ENCODE peak calls at places on chromosome 7, in eight cellular contexts. One of them, this sample, is unnamed.

GRCh38 chr7:5433181-5433580 is 9.5 kb upstream of the TNRC18 start:
- DNase-seq in NCI-H2081: no peak
- DNase-seq in Panc1: no peak
- DNase-seq in lower leg skin: no peak
- DNase-seq in NCI-H1092 treated with DMSO at 0.1 percent for 48 hours: no peak
- DNase-seq in kidney tubule cell: no peak
- DNase-seq in GM23338: no peak
- DNase-seq in NCI-H446: no peak
- DNase-seq in this sample: no peak

GRCh38 chr7:75808106-75808505 is 5.5 kb downstream of the CCL24 start:
- DNase-seq in NCI-H446: peak
- DNase-seq in NCI-H1092 treated with DMSO at 0.1 percent for 48 hours: peak
- DNase-seq in kidney tubule cell: no peak
- DNase-seq in lower leg skin: no peak
- DNase-seq in NCI-H2081: peak
- DNase-seq in Panc1: no peak
- DNase-seq in GM23338: no peak
- DNase-seq in this sample: no peak

GRCh38 chr7:142711722-142712616 is 37.3 kb upstream of the PRSS1 start:
- DNase-seq in kidney tubule cell: peak
- DNase-seq in NCI-H1092 treated with DMSO at 0.1 percent for 48 hours: no peak
- DNase-seq in Panc1: peak
- DNase-seq in lower leg skin: no peak
- DNase-seq in NCI-H446: peak
- DNase-seq in GM23338: peak
- DNase-seq in NCI-H2081: peak
- DNase-seq in this sample: peak

GRCh38 chr7:22834028-22834427 is 11.4 kb upstream of the TOMM7 start:
- DNase-seq in NCI-H1092 treated with DMSO at 0.1 percent for 48 hours: no peak
- DNase-seq in NCI-H2081: no peak
- DNase-seq in kidney tubule cell: no peak
- DNase-seq in GM23338: no peak
- DNase-seq in NCI-H446: peak
- DNase-seq in Panc1: no peak
- DNase-seq in lower leg skin: no peak
- DNase-seq in this sample: no peak

GRCh38 chr7:108007762-108008161 is 4.8 kb upstream of the LAMB1 start:
- DNase-seq in lower leg skin: no peak
- DNase-seq in NCI-H1092 treated with DMSO at 0.1 percent for 48 hours: no peak
- DNase-seq in GM23338: no peak
- DNase-seq in Panc1: no peak
- DNase-seq in kidney tubule cell: no peak
- DNase-seq in NCI-H2081: no peak
- DNase-seq in NCI-H446: no peak
- DNase-seq in this sample: no peak

GRCh38 chr7:71132521-71133231 is 732 bp downstream of the GALNT17 start:
- DNase-seq in NCI-H2081: no peak
- DNase-seq in NCI-H446: no peak
- DNase-seq in GM23338: peak
- DNase-seq in kidney tubule cell: no peak
- DNase-seq in NCI-H1092 treated with DMSO at 0.1 percent for 48 hours: no peak
- DNase-seq in lower leg skin: no peak
- DNase-seq in Panc1: no peak
- DNase-seq in this sample: no peak

GRCh38 chr7:111196655-111197054 is 105.7 kb downstream of the LRRN3 start:
- DNase-seq in kidney tubule cell: no peak
- DNase-seq in GM23338: no peak
- DNase-seq in lower leg skin: no peak
- DNase-seq in NCI-H1092 treated with DMSO at 0.1 percent for 48 hours: no peak
- DNase-seq in NCI-H446: no peak
- DNase-seq in NCI-H2081: no peak
- DNase-seq in Panc1: no peak
- DNase-seq in this sample: no peak

GRCh38 chr7:13990984-13991790 is 1.7 kb upstream of the ETV1 start:
- DNase-seq in Panc1: peak
- DNase-seq in GM23338: peak
- DNase-seq in kidney tubule cell: peak
- DNase-seq in NCI-H2081: peak
- DNase-seq in NCI-H1092 treated with DMSO at 0.1 percent for 48 hours: peak
- DNase-seq in lower leg skin: peak
- DNase-seq in NCI-H446: peak
- DNase-seq in this sample: peak

GRCh38 chr7:50795831-50796230 is 13.1 kb upstream of the GRB10 start:
- DNase-seq in Panc1: no peak
- DNase-seq in NCI-H2081: no peak
- DNase-seq in kidney tubule cell: peak
- DNase-seq in GM23338: no peak
- DNase-seq in lower leg skin: no peak
- DNase-seq in NCI-H1092 treated with DMSO at 0.1 percent for 48 hours: no peak
- DNase-seq in NCI-H446: no peak
- DNase-seq in this sample: no peak

GRCh38 chr7:41573017-41573416 is 129.9 kb downstream of the INHBA start:
- DNase-seq in Panc1: peak
- DNase-seq in kidney tubule cell: peak
- DNase-seq in NCI-H2081: no peak
- DNase-seq in NCI-H446: no peak
- DNase-seq in lower leg skin: no peak
- DNase-seq in GM23338: no peak
- DNase-seq in NCI-H1092 treated with DMSO at 0.1 percent for 48 hours: no peak
- DNase-seq in this sample: no peak

GRCh38 chr7:76328390-76328789 is 25.9 kb downstream of the HSPB1 start:
- DNase-seq in NCI-H446: no peak
- DNase-seq in NCI-H2081: no peak
- DNase-seq in kidney tubule cell: no peak
- DNase-seq in Panc1: no peak
- DNase-seq in GM23338: no peak
- DNase-seq in lower leg skin: no peak
- DNase-seq in NCI-H1092 treated with DMSO at 0.1 percent for 48 hours: no peak
- DNase-seq in this sample: no peak

GRCh38 chr7:91266931-91267557 is 2.8 kb downstream of the FZD1 start:
- DNase-seq in Panc1: no peak
- DNase-seq in NCI-H2081: no peak
- DNase-seq in kidney tubule cell: peak
- DNase-seq in lower leg skin: no peak
- DNase-seq in GM23338: peak
- DNase-seq in NCI-H446: no peak
- DNase-seq in NCI-H1092 treated with DMSO at 0.1 percent for 48 hours: no peak
- DNase-seq in this sample: no peak

GRCh38 chr7:101066141-101066857 is 19.0 kb upstream of the TRIM56 start:
- DNase-seq in NCI-H1092 treated with DMSO at 0.1 percent for 48 hours: no peak
- DNase-seq in lower leg skin: no peak
- DNase-seq in kidney tubule cell: no peak
- DNase-seq in GM23338: peak
- DNase-seq in NCI-H2081: no peak
- DNase-seq in Panc1: no peak
- DNase-seq in NCI-H446: no peak
- DNase-seq in this sample: no peak

GRCh38 chr7:73701357-73701995 is 18.0 kb downstream of the STX1A start:
- DNase-seq in NCI-H1092 treated with DMSO at 0.1 percent for 48 hours: peak
- DNase-seq in Panc1: peak
- DNase-seq in NCI-H446: no peak
- DNase-seq in lower leg skin: no peak
- DNase-seq in kidney tubule cell: peak
- DNase-seq in NCI-H2081: no peak
- DNase-seq in GM23338: peak
- DNase-seq in this sample: peak

GRCh38 chr7:33979807-33980355 is 74.5 kb downstream of the BMPER start:
- DNase-seq in NCI-H1092 treated with DMSO at 0.1 percent for 48 hours: no peak
- DNase-seq in NCI-H446: no peak
- DNase-seq in Panc1: no peak
- DNase-seq in NCI-H2081: no peak
- DNase-seq in GM23338: no peak
- DNase-seq in kidney tubule cell: peak
- DNase-seq in lower leg skin: no peak
- DNase-seq in this sample: no peak

GRCh38 chr7:132575336-132575986 is 809 bp downstream of the PLXNA4 start:
- DNase-seq in NCI-H1092 treated with DMSO at 0.1 percent for 48 hours: peak
- DNase-seq in NCI-H2081: peak
- DNase-seq in NCI-H446: peak
- DNase-seq in GM23338: peak
- DNase-seq in kidney tubule cell: peak
- DNase-seq in lower leg skin: no peak
- DNase-seq in Panc1: no peak
- DNase-seq in this sample: peak

GRCh38 chr7:42152353-42153205 is 84.4 kb downstream of the GLI3 start:
- DNase-seq in lower leg skin: no peak
- DNase-seq in GM23338: no peak
- DNase-seq in NCI-H2081: no peak
- DNase-seq in Panc1: no peak
- DNase-seq in kidney tubule cell: no peak
- DNase-seq in NCI-H446: no peak
- DNase-seq in NCI-H1092 treated with DMSO at 0.1 percent for 48 hours: no peak
- DNase-seq in this sample: no peak

GRCh38 chr7:132464740-132465139 is 111.5 kb downstream of the PLXNA4 start:
- DNase-seq in lower leg skin: no peak
- DNase-seq in NCI-H446: peak
- DNase-seq in NCI-H2081: no peak
- DNase-seq in NCI-H1092 treated with DMSO at 0.1 percent for 48 hours: no peak
- DNase-seq in GM23338: no peak
- DNase-seq in Panc1: no peak
- DNase-seq in kidney tubule cell: peak
- DNase-seq in this sample: no peak

GRCh38 chr7:90988996-90989765 is 275.1 kb upstream of the FZD1 start:
- DNase-seq in NCI-H1092 treated with DMSO at 0.1 percent for 48 hours: peak
- DNase-seq in Panc1: no peak
- DNase-seq in lower leg skin: no peak
- DNase-seq in NCI-H2081: peak
- DNase-seq in kidney tubule cell: peak
- DNase-seq in NCI-H446: no peak
- DNase-seq in GM23338: no peak
- DNase-seq in this sample: no peak

GRCh38 chr7:109552017-109552416 is 982.3 kb downstream of the DNAJB9 start:
- DNase-seq in kidney tubule cell: peak
- DNase-seq in NCI-H2081: no peak
- DNase-seq in GM23338: no peak
- DNase-seq in NCI-H446: no peak
- DNase-seq in NCI-H1092 treated with DMSO at 0.1 percent for 48 hours: no peak
- DNase-seq in Panc1: no peak
- DNase-seq in lower leg skin: no peak
- DNase-seq in this sample: no peak

GRCh38 chr7:19939746-19940145 is 166.3 kb upstream of the TMEM196 start:
- DNase-seq in NCI-H446: no peak
- DNase-seq in NCI-H2081: no peak
- DNase-seq in kidney tubule cell: peak
- DNase-seq in Panc1: no peak
- DNase-seq in GM23338: no peak
- DNase-seq in NCI-H1092 treated with DMSO at 0.1 percent for 48 hours: no peak
- DNase-seq in lower leg skin: no peak
- DNase-seq in this sample: no peak

GRCh38 chr7:86833360-86833759 is 189.7 kb downstream of the GRM3 start:
- DNase-seq in GM23338: no peak
- DNase-seq in lower leg skin: no peak
- DNase-seq in NCI-H1092 treated with DMSO at 0.1 percent for 48 hours: peak
- DNase-seq in Panc1: no peak
- DNase-seq in NCI-H446: no peak
- DNase-seq in kidney tubule cell: no peak
- DNase-seq in NCI-H2081: no peak
- DNase-seq in this sample: no peak

GRCh38 chr7:124032369-124033092 is at the start of gene TMEM229A:
- DNase-seq in lower leg skin: no peak
- DNase-seq in NCI-H446: no peak
- DNase-seq in NCI-H2081: peak
- DNase-seq in GM23338: peak
- DNase-seq in Panc1: no peak
- DNase-seq in NCI-H1092 treated with DMSO at 0.1 percent for 48 hours: peak
- DNase-seq in kidney tubule cell: peak
- DNase-seq in this sample: peak

GRCh38 chr7:88200793-88201192 is 19.0 kb downstream of the SRI start:
- DNase-seq in lower leg skin: no peak
- DNase-seq in NCI-H1092 treated with DMSO at 0.1 percent for 48 hours: peak
- DNase-seq in Panc1: no peak
- DNase-seq in kidney tubule cell: no peak
- DNase-seq in GM23338: peak
- DNase-seq in NCI-H446: peak
- DNase-seq in NCI-H2081: peak
- DNase-seq in this sample: no peak

GRCh38 chr7:87624628-87625027 is 3.6 kb upstream of the RUNDC3B start:
- DNase-seq in kidney tubule cell: peak
- DNase-seq in NCI-H2081: no peak
- DNase-seq in GM23338: no peak
- DNase-seq in lower leg skin: no peak
- DNase-seq in NCI-H446: no peak
- DNase-seq in NCI-H1092 treated with DMSO at 0.1 percent for 48 hours: no peak
- DNase-seq in Panc1: no peak
- DNase-seq in this sample: no peak

GRCh38 chr7:149431486-149432120 is 29.3 kb downstream of the ZNF777 start:
- DNase-seq in GM23338: peak
- DNase-seq in lower leg skin: no peak
- DNase-seq in NCI-H1092 treated with DMSO at 0.1 percent for 48 hours: no peak
- DNase-seq in NCI-H2081: no peak
- DNase-seq in NCI-H446: no peak
- DNase-seq in kidney tubule cell: no peak
- DNase-seq in Panc1: no peak
- DNase-seq in this sample: no peak

GRCh38 chr7:68770649-68771048 is 827.6 kb upstream of the AUTS2 start:
- DNase-seq in GM23338: no peak
- DNase-seq in NCI-H2081: peak
- DNase-seq in NCI-H1092 treated with DMSO at 0.1 percent for 48 hours: peak
- DNase-seq in NCI-H446: no peak
- DNase-seq in Panc1: no peak
- DNase-seq in lower leg skin: no peak
- DNase-seq in kidney tubule cell: peak
- DNase-seq in this sample: no peak

GRCh38 chr7:4798706-4799235 is 23.3 kb downstream of the AP5Z1 start:
- DNase-seq in GM23338: no peak
- DNase-seq in NCI-H1092 treated with DMSO at 0.1 percent for 48 hours: no peak
- DNase-seq in kidney tubule cell: no peak
- DNase-seq in NCI-H2081: no peak
- DNase-seq in lower leg skin: no peak
- DNase-seq in Panc1: no peak
- DNase-seq in NCI-H446: no peak
- DNase-seq in this sample: no peak

GRCh38 chr7:156895024-156895780 is 2.2 kb upstream of the LMBR1 start:
- DNase-seq in NCI-H1092 treated with DMSO at 0.1 percent for 48 hours: no peak
- DNase-seq in kidney tubule cell: no peak
- DNase-seq in GM23338: no peak
- DNase-seq in Panc1: no peak
- DNase-seq in NCI-H446: no peak
- DNase-seq in lower leg skin: peak
- DNase-seq in NCI-H2081: no peak
- DNase-seq in this sample: peak

GRCh38 chr7:106620034-106620433 is 40.9 kb downstream of the CCDC71L start:
- DNase-seq in NCI-H2081: no peak
- DNase-seq in kidney tubule cell: no peak
- DNase-seq in Panc1: no peak
- DNase-seq in GM23338: no peak
- DNase-seq in lower leg skin: no peak
- DNase-seq in NCI-H446: no peak
- DNase-seq in NCI-H1092 treated with DMSO at 0.1 percent for 48 hours: no peak
- DNase-seq in this sample: no peak

GRCh38 chr7:114148779-114149178 is 230.0 kb upstream of the PPP1R3A start:
- DNase-seq in NCI-H1092 treated with DMSO at 0.1 percent for 48 hours: no peak
- DNase-seq in Panc1: no peak
- DNase-seq in GM23338: no peak
- DNase-seq in kidney tubule cell: peak
- DNase-seq in NCI-H2081: no peak
- DNase-seq in lower leg skin: no peak
- DNase-seq in NCI-H446: no peak
- DNase-seq in this sample: no peak

GRCh38 chr7:145909956-145910611 is 206.5 kb upstream of the CNTNAP2 start:
- DNase-seq in NCI-H1092 treated with DMSO at 0.1 percent for 48 hours: no peak
- DNase-seq in GM23338: no peak
- DNase-seq in Panc1: no peak
- DNase-seq in NCI-H2081: no peak
- DNase-seq in NCI-H446: no peak
- DNase-seq in lower leg skin: no peak
- DNase-seq in kidney tubule cell: peak
- DNase-seq in this sample: no peak